ENCODE peak calls at places on chromosome 12, in four cellular contexts. One of them, this sample, is unnamed.

GRCh38 chr12:26995706-26996105 is 18.5 kb downstream of the TM7SF3 start:
- DNase-seq in H7: no peak
- DNase-seq in fibroblast of lung: no peak
- DNase-seq in aorta: no peak
- DNase-seq in this sample: no peak

GRCh38 chr12:49014547-49014946 is 4.0 kb downstream of the PRKAG1 start:
- DNase-seq in fibroblast of lung: peak
- DNase-seq in H7: no peak
- DNase-seq in aorta: no peak
- DNase-seq in this sample: no peak

GRCh38 chr12:68870011-68870410 is 62.0 kb downstream of the MDM2 start:
- DNase-seq in H7: no peak
- DNase-seq in fibroblast of lung: no peak
- DNase-seq in aorta: no peak
- DNase-seq in this sample: no peak

GRCh38 chr12:46373303-46374182 is 970 bp upstream of the SLC38A2 start:
- DNase-seq in fibroblast of lung: peak
- DNase-seq in H7: peak
- DNase-seq in aorta: peak
- DNase-seq in this sample: peak

GRCh38 chr12:17076335-17076734 is 470.4 kb upstream of the LMO3 start:
- DNase-seq in H7: peak
- DNase-seq in aorta: no peak
- DNase-seq in fibroblast of lung: no peak
- DNase-seq in this sample: no peak

GRCh38 chr12:131370791-131371579 is 339.9 kb upstream of the SFSWAP start:
- DNase-seq in H7: no peak
- DNase-seq in fibroblast of lung: no peak
- DNase-seq in aorta: no peak
- DNase-seq in this sample: no peak

GRCh38 chr12:97748298-97748697 is 285.7 kb downstream of the RMST start:
- DNase-seq in H7: no peak
- DNase-seq in aorta: no peak
- DNase-seq in fibroblast of lung: no peak
- DNase-seq in this sample: no peak

GRCh38 chr12:119071176-119071575 is 89.8 kb downstream of the SRRM4 start:
- DNase-seq in H7: no peak
- DNase-seq in aorta: no peak
- DNase-seq in fibroblast of lung: no peak
- DNase-seq in this sample: no peak

GRCh38 chr12:107992870-107993451 is 136.1 kb upstream of the WSCD2 start:
- DNase-seq in H7: peak
- DNase-seq in aorta: no peak
- DNase-seq in fibroblast of lung: peak
- DNase-seq in this sample: no peak

GRCh38 chr12:90027889-90028570 is 319.4 kb upstream of the ATP2B1 start:
- DNase-seq in H7: no peak
- DNase-seq in fibroblast of lung: no peak
- DNase-seq in aorta: no peak
- DNase-seq in this sample: no peak

GRCh38 chr12:80419660-80420059 is 24.4 kb upstream of the PTPRQ start:
- DNase-seq in fibroblast of lung: no peak
- DNase-seq in aorta: no peak
- DNase-seq in H7: no peak
- DNase-seq in this sample: no peak

DNA sequence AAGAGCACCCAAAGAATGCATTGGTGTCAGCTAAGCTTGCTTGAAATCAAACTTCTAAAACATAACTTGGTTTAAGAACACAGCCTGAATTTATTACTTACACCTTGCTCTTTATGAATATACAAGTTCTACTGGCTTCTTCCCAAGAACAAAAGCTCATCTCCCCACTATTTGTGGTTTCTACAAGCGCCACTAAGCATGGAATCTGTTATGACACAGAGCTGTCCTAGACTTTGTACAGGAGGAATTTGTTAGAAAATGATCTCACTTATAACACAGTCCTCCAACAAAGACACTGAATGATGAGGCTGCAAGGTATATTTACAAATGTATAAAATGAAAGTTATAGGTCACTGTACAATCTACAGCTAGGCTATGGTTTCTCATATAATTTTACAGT is 452.1 kb downstream of the BCAT1 start:
- DNase-seq in H7: no peak
- DNase-seq in aorta: no peak
- DNase-seq in fibroblast of lung: peak
- DNase-seq in this sample: no peak
- H3K4me3 ChIP-seq in H7: no peak
- H3K4me3 ChIP-seq in aorta: no peak
- H3K4me3 ChIP-seq in fibroblast of lung: no peak
- H3K4me3 ChIP-seq in this sample: no peak

GRCh38 chr12:55972906-55973597 is 826 bp upstream of the RAB5B start:
- DNase-seq in fibroblast of lung: peak
- DNase-seq in aorta: no peak
- DNase-seq in H7: no peak
- DNase-seq in this sample: no peak
- H3K4me3 ChIP-seq in fibroblast of lung: peak
- H3K4me3 ChIP-seq in aorta: peak
- H3K4me3 ChIP-seq in H7: peak
- H3K4me3 ChIP-seq in this sample: peak

GRCh38 chr12:63838411-63838810 is 6.1 kb upstream of the SRGAP1 start:
- DNase-seq in fibroblast of lung: no peak
- DNase-seq in aorta: no peak
- DNase-seq in H7: no peak
- DNase-seq in this sample: no peak
- H3K4me3 ChIP-seq in fibroblast of lung: no peak
- H3K4me3 ChIP-seq in aorta: no peak
- H3K4me3 ChIP-seq in H7: no peak
- H3K4me3 ChIP-seq in this sample: no peak

DNA sequence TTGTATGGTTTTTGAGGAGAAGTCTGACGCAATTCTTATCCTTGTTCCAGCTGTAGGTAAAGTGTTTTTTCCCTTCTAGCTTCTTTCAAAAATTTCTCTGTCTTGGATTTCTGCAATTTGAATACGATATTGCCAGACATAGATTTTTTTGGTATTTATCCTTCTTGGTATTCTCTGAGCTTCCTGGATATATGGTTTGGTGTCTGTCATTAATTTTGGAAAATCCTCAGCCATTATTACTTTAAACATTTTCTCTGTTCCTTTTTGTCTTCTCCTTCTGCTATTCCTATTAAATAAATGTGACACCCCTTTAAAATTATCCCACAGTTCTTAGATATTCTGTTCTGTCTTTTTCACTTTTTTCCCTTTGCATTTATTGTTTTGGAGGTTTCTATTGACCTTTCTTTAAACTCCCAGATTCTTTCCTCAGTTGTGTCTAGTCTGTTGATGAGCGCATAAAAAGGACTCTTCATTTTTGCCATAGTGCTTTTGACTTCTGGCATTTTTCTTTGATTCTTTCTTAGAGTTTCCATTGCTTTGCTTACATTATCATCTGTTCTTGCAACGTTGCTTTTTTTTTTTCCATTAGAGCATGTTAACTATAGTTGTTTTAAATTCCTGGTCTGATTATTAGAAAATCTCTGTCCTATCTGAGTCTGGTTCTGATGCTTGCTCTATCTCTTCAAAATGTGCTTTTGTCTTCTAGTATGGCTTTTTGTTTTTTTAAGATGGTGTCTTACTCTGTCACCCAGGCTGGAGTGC is 129.1 kb downstream of the MSRB3 start:
- DNase-seq in fibroblast of lung: no peak
- DNase-seq in aorta: no peak
- DNase-seq in H7: no peak
- DNase-seq in this sample: no peak
- H3K4me3 ChIP-seq in fibroblast of lung: no peak
- H3K4me3 ChIP-seq in aorta: no peak
- H3K4me3 ChIP-seq in H7: no peak
- H3K4me3 ChIP-seq in this sample: no peak

GRCh38 chr12:53954694-53955035 is at the start of gene HOXC12:
- DNase-seq in H7: peak
- DNase-seq in aorta: no peak
- DNase-seq in fibroblast of lung: no peak
- DNase-seq in this sample: no peak

GRCh38 chr12:53952335-53952694 is 2.4 kb upstream of the HOXC12 start:
- DNase-seq in fibroblast of lung: no peak
- DNase-seq in H7: peak
- DNase-seq in aorta: no peak
- DNase-seq in this sample: no peak

GRCh38 chr12:53951577-53952334 is 2.9 kb upstream of the HOXC12 start:
- DNase-seq in aorta: no peak
- DNase-seq in H7: peak
- DNase-seq in fibroblast of lung: no peak
- DNase-seq in this sample: no peak

GRCh38 chr12:53953831-53954693 is 641 bp upstream of the HOXC12 start:
- DNase-seq in aorta: no peak
- DNase-seq in fibroblast of lung: no peak
- DNase-seq in H7: no peak
- DNase-seq in this sample: no peak

GRCh38 chr12:53952871-53953734 is 1.6 kb upstream of the HOXC12 start:
- DNase-seq in fibroblast of lung: no peak
- DNase-seq in H7: peak
- DNase-seq in aorta: no peak
- DNase-seq in this sample: no peak
- H3K4me3 ChIP-seq in fibroblast of lung: no peak
- H3K4me3 ChIP-seq in H7: no peak
- H3K4me3 ChIP-seq in aorta: no peak
- H3K4me3 ChIP-seq in this sample: no peak

GRCh38 chr12:31589582-31589895 is 1.4 kb downstream of the DENND5B start:
- DNase-seq in aorta: peak
- DNase-seq in H7: no peak
- DNase-seq in fibroblast of lung: no peak
- DNase-seq in this sample: no peak

GRCh38 chr12:31589896-31590729 is 823 bp downstream of the DENND5B start:
- DNase-seq in aorta: peak
- DNase-seq in H7: peak
- DNase-seq in fibroblast of lung: peak
- DNase-seq in this sample: no peak

GRCh38 chr12:31588976-31589375 is 2.0 kb downstream of the DENND5B start:
- DNase-seq in H7: no peak
- DNase-seq in aorta: no peak
- DNase-seq in fibroblast of lung: peak
- DNase-seq in this sample: no peak

GRCh38 chr12:31590730-31591307 is at the start of gene DENND5B:
- DNase-seq in aorta: peak
- DNase-seq in fibroblast of lung: peak
- DNase-seq in H7: peak
- DNase-seq in this sample: peak

DNA sequence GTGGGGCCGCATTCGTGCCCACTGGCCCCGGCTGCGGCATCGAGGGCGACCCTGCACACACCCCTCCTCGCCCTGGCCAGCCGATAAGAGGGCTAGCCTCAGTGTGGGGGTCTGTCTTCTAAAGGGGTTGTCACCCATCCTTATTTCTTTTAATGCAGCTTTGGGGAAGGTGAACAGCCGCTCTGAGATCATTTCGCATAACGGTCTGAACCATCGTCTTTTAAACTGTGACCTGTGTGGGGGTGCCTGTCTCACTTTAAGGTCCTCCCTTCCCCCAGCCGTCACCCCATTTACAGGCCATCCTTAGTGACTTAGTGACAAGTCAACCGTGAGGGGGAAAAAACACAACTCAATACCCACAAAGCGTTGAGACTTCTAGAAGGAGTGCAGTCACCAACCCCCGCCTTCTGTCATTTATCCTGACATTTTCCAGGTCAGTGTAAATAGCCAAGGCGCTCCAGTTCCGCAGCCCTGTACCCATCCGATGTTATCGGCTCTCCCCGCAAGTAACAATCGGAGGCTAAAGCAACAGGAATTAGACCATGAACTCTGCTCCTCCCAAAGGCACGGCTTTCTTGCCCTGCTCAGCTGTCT is 469 bp upstream of the DENND5B start:
- DNase-seq in fibroblast of lung: peak
- DNase-seq in H7: peak
- DNase-seq in aorta: no peak
- DNase-seq in this sample: no peak
- H3K4me3 ChIP-seq in fibroblast of lung: peak
- H3K4me3 ChIP-seq in H7: peak
- H3K4me3 ChIP-seq in aorta: peak
- H3K4me3 ChIP-seq in this sample: peak

GRCh38 chr12:123398177-123398916 is 14.4 kb downstream of the KMT5A start:
- DNase-seq in H7: peak
- DNase-seq in fibroblast of lung: peak
- DNase-seq in aorta: peak
- DNase-seq in this sample: no peak
- H3K4me3 ChIP-seq in H7: no peak
- H3K4me3 ChIP-seq in fibroblast of lung: no peak
- H3K4me3 ChIP-seq in aorta: no peak
- H3K4me3 ChIP-seq in this sample: no peak